ENCODE peak calls at places on chromosome 15, in nine cellular contexts. L is stomach, I is IMR-90, Q is tibial nerve, D is ovary, U is A549, N is breast epithelium, J is heart left ventricle, C is HCT116. F is an unnamed sample.

GRCh38 chr15:41561777-41562145 is 2.7 kb downstream of the TYRO3 start:
- DNase-seq in L (no peak), I (peak), Q (peak), D (peak), U (no peak), N (no peak), J (peak), C (no peak), F (peak)

GRCh38 chr15:66496951-66497501 is 536 bp downstream of the SNAPC5 start:
- DNase-seq in L (no peak), I (no peak), Q (no peak), D (no peak), U (no peak), N (no peak), J (no peak), C (no peak), F (peak)

GRCh38 chr15:60479361-60479684 is 381 bp upstream of the ICE2 start:
- DNase-seq in L (no peak), I (no peak), Q (no peak), D (no peak), U (no peak), N (no peak), J (no peak), C (no peak), F (no peak)

GRCh38 chr15:60255390-60255789 is 142.4 kb downstream of the ANXA2 start:
- DNase-seq in L (no peak), I (no peak), Q (peak), D (no peak), U (no peak), N (no peak), J (no peak), C (peak), F (no peak)

GRCh38 chr15:82595203-82595602 is 52.0 kb downstream of the CPEB1 start:
- DNase-seq in L (no peak), I (no peak), Q (no peak), D (no peak), U (no peak), N (no peak), J (no peak), C (no peak), F (no peak)

GRCh38 chr15:52427804-52428203 is 100.9 kb downstream of the MYO5A start:
- DNase-seq in L (no peak), I (peak), Q (no peak), D (peak), U (no peak), N (no peak), J (no peak), C (peak), F (no peak)

GRCh38 chr15:52464478-52464877 is 64.2 kb downstream of the MYO5A start:
- DNase-seq in L (no peak), I (no peak), Q (no peak), D (no peak), U (no peak), N (no peak), J (no peak), C (no peak), F (no peak)

GRCh38 chr15:57897870-57898269 is 167.6 kb downstream of the ALDH1A2 start:
- DNase-seq in L (no peak), I (no peak), Q (no peak), D (no peak), U (no peak), N (no peak), J (no peak), C (no peak), F (no peak)

GRCh38 chr15:64067564-64068030 is 21.3 kb upstream of the DAPK2 start:
- DNase-seq in L (peak), I (peak), Q (peak), D (peak), U (peak), N (peak), J (peak), C (no peak), F (peak)

GRCh38 chr15:71296032-71296686 is 180.9 kb downstream of the THSD4 start:
- DNase-seq in L (no peak), I (peak), Q (no peak), D (no peak), U (peak), N (no peak), J (no peak), C (peak), F (no peak)

GRCh38 chr15:58410353-58410752 is 21.4 kb upstream of the LIPC start:
- DNase-seq in L (no peak), I (peak), Q (no peak), D (peak), U (no peak), N (no peak), J (no peak), C (no peak), F (no peak)

GRCh38 chr15:30065025-30065801 is 17.5 kb upstream of the GOLGA8J start:
- DNase-seq in L (no peak), I (peak), Q (no peak), D (no peak), U (no peak), N (no peak), J (no peak), C (no peak), F (no peak)

GRCh38 chr15:37425541-37425940 is 325.2 kb upstream of the MEIS2 start:
- DNase-seq in L (no peak), I (peak), Q (no peak), D (no peak), U (no peak), N (no peak), J (no peak), C (no peak), F (no peak)

GRCh38 chr15:92112180-92112579 is 258.7 kb downstream of the SLCO3A1 start:
- DNase-seq in L (no peak), I (peak), Q (no peak), D (no peak), U (no peak), N (no peak), J (peak), C (no peak), F (no peak)

GRCh38 chr15:52228928-52229327 is 37.7 kb upstream of the GNB5 start:
- DNase-seq in L (peak), I (no peak), Q (no peak), D (no peak), U (no peak), N (no peak), J (no peak), C (peak), F (no peak)

GRCh38 chr15:63942486-63943365 is 103.6 kb downstream of the DAPK2 start:
- DNase-seq in L (no peak), I (no peak), Q (no peak), D (no peak), U (no peak), N (peak), J (no peak), C (no peak), F (no peak)

GRCh38 chr15:65323071-65323511 is 18.6 kb downstream of the RNU5B-1 start:
- DNase-seq in L (no peak), I (peak), Q (no peak), D (peak), U (no peak), N (no peak), J (peak), C (no peak), F (peak)

GRCh38 chr15:37698679-37699078 is 235.8 kb upstream of the TMCO5A start:
- DNase-seq in L (no peak), I (no peak), Q (no peak), D (no peak), U (no peak), N (no peak), J (no peak), C (no peak), F (no peak)

GRCh38 chr15:96336643-96337353 is 6.3 kb downstream of the NR2F2 start:
- DNase-seq in L (no peak), I (no peak), Q (peak), D (peak), U (no peak), N (peak), J (no peak), C (no peak), F (no peak)

GRCh38 chr15:78243491-78243941 is 9.2 kb upstream of the ACSBG1 start:
- DNase-seq in L (peak), I (peak), Q (no peak), D (no peak), U (no peak), N (peak), J (peak), C (no peak), F (no peak)

GRCh38 chr15:57610130-57610529 is 18.4 kb downstream of the MYZAP start:
- DNase-seq in L (peak), I (peak), Q (no peak), D (peak), U (peak), N (no peak), J (peak), C (peak), F (peak)

GRCh38 chr15:59170295-59170881 is 36.3 kb upstream of the LDHAL6B start:
- DNase-seq in L (peak), I (no peak), Q (peak), D (peak), U (no peak), N (peak), J (no peak), C (no peak), F (no peak)

GRCh38 chr15:31069360-31070000 is 32.0 kb downstream of the TRPM1 start:
- DNase-seq in L (no peak), I (peak), Q (no peak), D (peak), U (no peak), N (no peak), J (no peak), C (no peak), F (no peak)

GRCh38 chr15:66715181-66715624 is 13.2 kb downstream of the SMAD6 start:
- DNase-seq in L (no peak), I (no peak), Q (no peak), D (no peak), U (no peak), N (no peak), J (peak), C (no peak), F (no peak)

GRCh38 chr15:91456921-91457320 is 356.9 kb downstream of the SV2B start:
- DNase-seq in L (no peak), I (peak), Q (no peak), D (no peak), U (no peak), N (no peak), J (no peak), C (no peak), F (no peak)

GRCh38 chr15:70494861-70495571 is 268.3 kb downstream of the UACA start:
- DNase-seq in L (no peak), I (peak), Q (no peak), D (no peak), U (peak), N (no peak), J (no peak), C (no peak), F (no peak)

GRCh38 chr15:70165811-70166284 is 68.1 kb upstream of the TLE3 start:
- DNase-seq in L (peak), I (no peak), Q (no peak), D (peak), U (no peak), N (peak), J (peak), C (no peak), F (peak)

GRCh38 chr15:89578146-89578545 is 2.9 kb downstream of the TICRR start:
- DNase-seq in L (no peak), I (no peak), Q (no peak), D (no peak), U (no peak), N (no peak), J (no peak), C (no peak), F (no peak)

GRCh38 chr15:93341164-93341563 is 252.2 kb upstream of the RGMA start:
- DNase-seq in L (no peak), I (no peak), Q (no peak), D (no peak), U (no peak), N (no peak), J (no peak), C (no peak), F (no peak)

GRCh38 chr15:39833515-39833981 is 50.9 kb upstream of the FSIP1 start:
- DNase-seq in L (no peak), I (peak), Q (no peak), D (no peak), U (no peak), N (no peak), J (no peak), C (no peak), F (no peak)

GRCh38 chr15:98754283-98755022 is 106.1 kb downstream of the IGF1R start:
- DNase-seq in L (no peak), I (peak), Q (no peak), D (no peak), U (no peak), N (no peak), J (no peak), C (no peak), F (no peak)

GRCh38 chr15:90962021-90962420 is 7.3 kb downstream of the RCCD1 start:
- DNase-seq in L (no peak), I (no peak), Q (no peak), D (no peak), U (no peak), N (no peak), J (no peak), C (no peak), F (no peak)

GRCh38 chr15:97479957-97480356 is 480.5 kb upstream of the ARRDC4 start:
- DNase-seq in L (no peak), I (no peak), Q (no peak), D (no peak), U (no peak), N (no peak), J (no peak), C (no peak), F (no peak)

DNA sequence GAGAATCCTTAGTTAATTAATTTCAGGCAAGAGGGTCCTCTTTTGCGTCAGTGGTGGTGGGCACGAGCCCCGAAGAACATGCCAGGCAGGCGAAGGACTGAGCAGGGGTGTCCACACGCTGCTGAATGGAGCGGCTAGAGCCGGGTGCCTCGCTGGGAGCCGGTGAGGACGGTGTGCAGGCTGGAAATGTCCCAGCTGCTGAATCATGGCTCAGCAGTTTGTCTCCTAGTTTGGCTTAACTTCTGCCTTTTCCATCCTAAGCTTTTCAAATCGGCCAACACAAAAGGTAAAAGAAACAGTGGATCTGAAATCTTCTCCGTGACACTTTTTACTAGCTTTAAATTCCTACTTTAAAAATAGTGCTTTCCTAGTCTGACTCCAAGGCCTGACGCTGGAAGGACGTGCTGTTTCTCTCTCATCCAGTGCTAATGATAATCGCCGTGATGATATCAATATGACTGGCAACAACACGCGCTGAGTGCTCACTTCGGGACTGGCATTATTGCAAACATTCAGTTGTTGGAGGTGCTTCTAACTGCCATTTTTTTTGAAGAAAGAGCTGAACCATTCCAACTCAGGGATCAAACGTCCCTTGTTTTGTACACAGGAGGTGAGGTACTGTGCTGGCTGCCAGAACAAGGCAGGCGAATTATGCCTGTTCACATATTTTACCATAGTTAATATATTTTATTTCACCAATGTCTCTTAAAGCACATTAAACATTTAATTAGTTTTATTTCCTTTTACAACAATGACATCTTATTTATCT is 19.8 kb downstream of the PCSK6 start:
- DNase-seq in L (no peak), I (no peak), Q (no peak), D (peak), U (no peak), N (no peak), J (peak), C (no peak), F (no peak)
- TF ChIP-seq POLR2A in L (no peak), I (no peak), Q (no peak), D (no peak), U (no peak), N (no peak), J (peak), C (no peak), F (no peak)

GRCh38 chr15:45439521-45439931 is 61.2 kb upstream of the GATM start:
- DNase-seq in L (no peak), I (no peak), Q (no peak), D (no peak), U (no peak), N (no peak), J (no peak), C (no peak), F (no peak)
- H3K27ac ChIP-seq in L (no peak), I (no peak), Q (no peak), D (no peak), U (no peak), N (no peak), J (no peak), C (no peak), F (no peak)

GRCh38 chr15:68556139-68556990 is 22.4 kb upstream of the CORO2B start:
- DNase-seq in L (no peak), I (no peak), Q (no peak), D (no peak), U (no peak), N (peak), J (no peak), C (no peak), F (no peak)

GRCh38 chr15:68559342-68560310 is 19.2 kb upstream of the CORO2B start:
- DNase-seq in L (peak), I (peak), Q (peak), D (peak), U (peak), N (peak), J (peak), C (peak), F (peak)

GRCh38 chr15:68557469-68558317 is 21.1 kb upstream of the CORO2B start:
- DNase-seq in L (no peak), I (no peak), Q (no peak), D (no peak), U (no peak), N (peak), J (no peak), C (no peak), F (peak)

GRCh38 chr15:68560501-68561113 is 18.2 kb upstream of the CORO2B start:
- DNase-seq in L (no peak), I (no peak), Q (no peak), D (no peak), U (no peak), N (peak), J (no peak), C (no peak), F (no peak)

GRCh38 chr15:68558318-68559305 is 20.2 kb upstream of the CORO2B start:
- DNase-seq in L (no peak), I (no peak), Q (no peak), D (no peak), U (no peak), N (peak), J (no peak), C (no peak), F (no peak)
- H3K4me3 ChIP-seq in L (peak), I (no peak), Q (no peak), D (peak), U (no peak), N (peak), J (peak), C (no peak), F (peak)

DNA sequence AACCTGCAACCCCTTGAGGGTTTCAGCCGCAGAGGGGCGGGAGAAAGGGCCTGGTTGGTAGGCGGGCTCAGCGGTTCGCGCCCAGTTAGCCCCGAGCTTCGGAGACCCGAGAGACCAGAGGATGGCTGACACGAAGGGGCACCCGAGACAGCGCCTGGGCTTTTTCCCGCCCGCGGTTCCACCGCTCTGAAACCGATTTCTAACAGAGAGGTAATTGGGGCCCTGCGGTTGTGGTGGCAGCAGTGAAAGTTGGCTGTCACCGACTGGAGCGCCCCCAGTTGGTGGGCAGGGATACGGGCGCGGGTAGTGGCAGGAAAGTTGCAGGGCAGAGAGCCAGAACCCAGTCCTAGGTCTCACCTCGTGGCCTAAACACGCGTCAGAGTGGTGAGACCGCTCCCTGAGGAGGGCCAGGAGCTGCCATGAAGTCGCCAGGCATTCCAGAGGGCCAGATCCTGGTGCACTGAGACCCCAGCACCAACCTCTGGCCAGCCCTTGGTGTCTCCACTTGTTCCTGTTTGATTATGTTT is 590 bp upstream of the ELL3 start:
- DNase-seq in L (peak), I (peak), Q (peak), D (peak), U (no peak), N (peak), J (peak), C (peak), F (peak)
- TF ChIP-seq POLR2A in L (no peak), I (no peak), Q (no peak), D (peak), U (no peak), N (no peak), J (peak), C (peak), F (no peak)

GRCh38 chr15:34182942-34183341 is 27.0 kb downstream of the KATNBL1 start:
- DNase-seq in L (no peak), I (no peak), Q (no peak), D (no peak), U (no peak), N (no peak), J (no peak), C (no peak), F (no peak)

GRCh38 chr15:34179257-34179656 is 30.6 kb downstream of the KATNBL1 start:
- DNase-seq in L (no peak), I (no peak), Q (no peak), D (no peak), U (no peak), N (no peak), J (no peak), C (no peak), F (no peak)
- H3K27ac ChIP-seq in L (no peak), I (no peak), Q (no peak), D (no peak), U (no peak), N (no peak), J (no peak), C (no peak), F (no peak)